ENCODE peak calls at places on chromosome 22, in six cellular contexts. One of them, this sample, is unnamed.
A peak's percentile ranks its signal among the peaks of the same experiment; 100 is the strongest.

GRCh38 chr22:50612715-50613221 is 12.2 kb downstream of the MAPK8IP2 start:
- DNase-seq in sigmoid colon: no peak
- DNase-seq in NB4: no peak
- DNase-seq in lower leg skin: peak; percentile 81
- DNase-seq in transverse colon: peak; percentile 72
- DNase-seq in A549: no peak
- DNase-seq in this sample: no peak

GRCh38 chr22:43633631-43634030 is 178.5 kb downstream of the EFCAB6 start:
- DNase-seq in sigmoid colon: no peak
- DNase-seq in NB4: no peak
- DNase-seq in lower leg skin: peak; percentile 74
- DNase-seq in transverse colon: no peak
- DNase-seq in A549: no peak
- DNase-seq in this sample: no peak

GRCh38 chr22:37273126-37273845 is 9.0 kb upstream of the CYTH4 start:
- DNase-seq in sigmoid colon: no peak
- DNase-seq in NB4: peak; percentile 64
- DNase-seq in lower leg skin: no peak
- DNase-seq in transverse colon: no peak
- DNase-seq in A549: no peak
- DNase-seq in this sample: no peak

GRCh38 chr22:43273902-43274484 is 69.2 kb downstream of the SCUBE1 start:
- DNase-seq in sigmoid colon: no peak
- DNase-seq in NB4: peak; percentile 75
- DNase-seq in lower leg skin: no peak
- DNase-seq in transverse colon: no peak
- DNase-seq in A549: peak; percentile 69
- DNase-seq in this sample: peak; percentile 32

GRCh38 chr22:43777204-43777671 is 34.9 kb downstream of the EFCAB6 start:
- DNase-seq in sigmoid colon: no peak
- DNase-seq in NB4: no peak
- DNase-seq in lower leg skin: no peak
- DNase-seq in transverse colon: no peak
- DNase-seq in A549: no peak
- DNase-seq in this sample: no peak

GRCh38 chr22:20904008-20904979 is 12.9 kb upstream of the CRKL start:
- DNase-seq in sigmoid colon: no peak
- DNase-seq in NB4: peak; percentile 93
- DNase-seq in lower leg skin: no peak
- DNase-seq in transverse colon: no peak
- DNase-seq in A549: peak; percentile 48
- DNase-seq in this sample: no peak

GRCh38 chr22:40875111-40875510 is 13.2 kb upstream of the DNAJB7 start:
- DNase-seq in sigmoid colon: no peak
- DNase-seq in NB4: no peak
- DNase-seq in lower leg skin: no peak
- DNase-seq in transverse colon: no peak
- DNase-seq in A549: no peak
- DNase-seq in this sample: no peak

GRCh38 chr22:21641417-21641794 is 696 bp upstream of the SDF2L1 start:
- DNase-seq in sigmoid colon: no peak
- DNase-seq in NB4: peak; percentile 69
- DNase-seq in lower leg skin: no peak
- DNase-seq in transverse colon: peak; percentile 54
- DNase-seq in A549: peak; percentile 64
- DNase-seq in this sample: peak; percentile 67

DNA sequence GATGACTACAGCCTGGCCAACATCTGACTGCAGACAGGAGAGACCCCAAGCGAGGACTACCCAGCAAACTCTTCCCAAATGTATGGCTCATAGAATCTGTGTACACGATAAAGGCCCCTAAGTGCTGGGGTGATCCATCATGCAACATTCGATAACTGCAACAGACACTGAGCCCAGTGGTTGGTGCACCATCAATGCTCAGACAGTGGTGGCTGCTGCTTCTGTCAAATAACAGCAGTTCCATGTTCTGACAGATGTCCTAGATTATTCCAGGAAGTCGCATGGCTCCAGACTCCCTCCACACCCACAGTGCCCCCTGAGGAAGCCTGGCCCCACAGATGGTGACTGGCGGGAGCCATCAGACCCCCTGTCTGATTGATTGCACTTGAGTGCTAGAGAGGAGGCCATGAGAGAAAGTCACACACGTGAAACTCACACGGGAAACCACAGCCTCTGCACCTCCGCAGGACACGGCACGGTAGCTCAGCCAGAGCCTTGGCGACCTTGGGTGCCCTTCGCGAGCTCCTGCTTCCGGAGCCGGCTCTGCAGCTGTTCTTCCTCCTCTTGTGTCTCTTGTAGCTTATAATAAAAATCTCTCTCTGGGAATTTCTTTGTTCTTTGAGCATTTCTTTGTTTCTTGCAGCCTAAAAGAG is 1156.0 kb downstream of the TBC1D22A start:
- DNase-seq in sigmoid colon: no peak
- DNase-seq in NB4: no peak
- DNase-seq in lower leg skin: peak; percentile 60
- DNase-seq in transverse colon: peak; percentile 29
- DNase-seq in A549: no peak
- DNase-seq in this sample: no peak
- H3K4me3 ChIP-seq in sigmoid colon: no peak overlapping the region
- H3K4me3 ChIP-seq in NB4: no peak overlapping the region
- H3K4me3 ChIP-seq in lower leg skin: no peak overlapping the region
- H3K4me3 ChIP-seq in transverse colon: no peak overlapping the region
- H3K4me3 ChIP-seq in A549: no peak overlapping the region
- H3K4me3 ChIP-seq in this sample: no peak overlapping the region

DNA sequence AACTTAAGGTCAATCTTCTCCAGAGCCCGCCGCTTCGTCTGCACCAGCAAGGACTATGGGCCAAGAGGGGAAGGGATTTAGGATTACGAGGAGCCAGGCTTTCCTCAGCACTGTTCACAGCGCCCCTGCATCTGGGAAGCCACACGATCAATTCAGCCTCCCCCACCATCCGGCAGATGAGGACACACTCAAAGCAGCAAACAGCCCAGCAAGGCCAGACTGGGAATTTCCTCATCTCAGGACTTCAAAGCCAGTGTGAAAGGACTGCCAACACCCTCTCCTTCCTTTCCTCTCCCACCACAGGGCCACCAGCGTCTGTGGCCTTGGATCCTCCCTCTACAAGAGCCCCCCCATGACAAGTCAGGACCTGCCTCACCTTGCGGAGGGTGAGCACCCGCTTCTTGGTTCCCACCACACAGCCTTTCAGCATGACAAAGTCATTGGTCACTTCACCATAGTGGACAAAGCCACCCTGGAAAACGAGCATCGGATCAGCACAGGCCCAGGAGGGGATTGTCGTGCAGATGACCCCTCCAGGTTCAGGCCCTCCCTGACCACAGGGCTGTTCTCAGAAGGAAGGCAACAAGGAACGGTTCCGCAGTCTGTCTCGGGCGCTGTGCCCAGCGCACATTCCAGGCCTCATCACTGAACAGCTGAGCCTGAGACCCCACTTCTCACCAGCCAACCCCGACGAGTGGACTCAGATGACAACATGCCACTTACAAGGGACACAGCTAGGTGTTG is 6.0 kb downstream of the RPL3 start:
- DNase-seq in sigmoid colon: no peak
- DNase-seq in NB4: no peak
- DNase-seq in lower leg skin: no peak
- DNase-seq in transverse colon: no peak
- DNase-seq in A549: no peak
- DNase-seq in this sample: no peak
- TF ChIP-seq POLR2A in sigmoid colon: no peak
- TF ChIP-seq POLR2A in NB4: no peak
- TF ChIP-seq POLR2A in lower leg skin: no peak
- TF ChIP-seq POLR2A in transverse colon: no peak
- TF ChIP-seq POLR2A in A549: no peak
- TF ChIP-seq POLR2A in this sample: no peak

GRCh38 chr22:26986051-26986881 is 328.9 kb downstream of the MIAT start:
- DNase-seq in sigmoid colon: no peak
- DNase-seq in NB4: no peak
- DNase-seq in lower leg skin: peak; percentile 39
- DNase-seq in transverse colon: no peak
- DNase-seq in A549: no peak
- DNase-seq in this sample: no peak
- H3K4me3 ChIP-seq in sigmoid colon: no peak overlapping the region
- H3K4me3 ChIP-seq in NB4: no peak overlapping the region
- H3K4me3 ChIP-seq in lower leg skin: no peak overlapping the region
- H3K4me3 ChIP-seq in transverse colon: no peak overlapping the region
- H3K4me3 ChIP-seq in A549: no peak overlapping the region
- H3K4me3 ChIP-seq in this sample: no peak overlapping the region

DNA sequence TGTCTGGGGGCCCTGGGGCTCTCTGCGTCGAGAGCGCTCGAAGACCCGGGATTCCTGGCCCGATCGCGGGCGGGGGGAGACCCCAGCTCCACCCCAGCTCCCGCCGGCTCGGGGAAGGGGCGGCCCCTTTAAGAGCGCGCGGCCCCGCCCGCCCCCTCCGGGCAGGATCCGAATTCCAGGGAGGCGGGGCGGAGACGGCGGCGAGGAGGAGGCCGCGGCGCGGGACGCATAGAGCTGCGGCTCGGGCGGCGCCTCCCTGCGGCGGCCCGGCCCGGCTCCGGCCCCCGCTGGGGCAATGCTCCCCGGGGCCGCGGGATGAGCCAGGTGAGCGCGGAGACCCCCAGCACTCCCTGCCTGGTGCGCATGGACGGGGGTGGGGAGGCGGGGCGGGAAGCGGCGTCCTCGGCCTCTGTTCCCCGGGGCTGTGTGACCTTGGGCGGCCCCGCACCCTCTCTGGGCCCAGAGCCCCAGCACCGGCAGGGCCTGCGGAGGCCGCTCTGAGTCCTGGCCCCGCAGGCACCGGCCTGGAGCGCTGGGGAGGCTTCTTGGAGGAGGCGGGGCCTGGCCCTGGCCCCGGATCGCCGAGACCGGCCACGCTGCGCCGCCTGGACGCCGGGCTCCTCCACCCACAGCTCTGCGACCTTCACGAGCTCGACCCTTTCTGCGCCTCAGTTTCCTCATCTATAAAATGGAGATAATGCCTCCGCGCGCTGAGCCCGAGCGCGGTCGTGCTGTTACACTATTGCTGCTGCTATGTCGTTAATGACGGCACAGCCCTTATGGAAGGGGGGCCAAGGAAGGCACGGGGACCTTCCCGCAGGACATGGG is 594 bp downstream of the GAS2L1 start:
- DNase-seq in sigmoid colon: peak; percentile 91
- DNase-seq in NB4: peak; percentile 78
- DNase-seq in lower leg skin: peak; percentile 96
- DNase-seq in transverse colon: peak; percentile 85
- DNase-seq in A549: peak; percentile 50
- DNase-seq in this sample: peak; percentile 82
- TF ChIP-seq POLR2A in sigmoid colon: no peak
- TF ChIP-seq POLR2A in NB4: no peak
- TF ChIP-seq POLR2A in lower leg skin: no peak
- TF ChIP-seq POLR2A in transverse colon: no peak
- TF ChIP-seq POLR2A in A549: peak; percentile 38
- TF ChIP-seq POLR2A in this sample: no peak

This sample was measured in thyroid gland.